ENCODE peak calls at places on chromosomes 6 and 20, in seven cellular contexts. Y is Panc1, M is SK-N-SH, A is vagina, D is skeletal muscle cell, O is IMR-90, Q is heart left ventricle. N is an unnamed sample.

GRCh38 chr6:37230104-37230503 is 27.5 kb upstream of the TBC1D22B start:
- DNase-seq in M (no peak), D (no peak), O (no peak), A (no peak), Q (no peak), Y (no peak), N (no peak)

GRCh38 chr6:136969433-136969832 is 47.3 kb downstream of the SLC35D3 start:
- DNase-seq in O (no peak), A (no peak), D (no peak), Q (peak; percentile 39), Y (no peak), M (peak; percentile 44), N (no peak)

GRCh38 chr6:140051521-140052455 is 677.3 kb upstream of the CITED2 start:
- DNase-seq in Q (no peak), Y (no peak), O (peak; percentile 98), A (no peak), M (peak; percentile 10), D (peak; percentile 91), N (no peak)

GRCh38 chr6:145374566-145374965 is 360.8 kb downstream of the EPM2A start:
- DNase-seq in Q (no peak), D (no peak), Y (no peak), M (no peak), A (no peak), O (no peak), N (no peak)

GRCh38 chr20:5557123-5557522 is 193.1 kb upstream of the SHLD1 start:
- DNase-seq in A (no peak), D (no peak), Q (peak; percentile 31), O (peak; percentile 47), Y (peak; percentile 8), M (peak; percentile 54), N (no peak)

GRCh38 chr20:9573598-9573997 is 59.2 kb downstream of the LAMP5 start:
- DNase-seq in D (no peak), Q (no peak), Y (no peak), M (peak; percentile 26), A (no peak), O (no peak), N (no peak)

GRCh38 chr6:100112855-100113508 is 119.0 kb upstream of the MCHR2 start:
- DNase-seq in O (no peak), A (no peak), M (no peak), Q (no peak), Y (no peak), D (no peak), N (no peak)

GRCh38 chr6:53411451-53411850 is 62.7 kb upstream of the ELOVL5 start:
- DNase-seq in M (no peak), Y (no peak), O (peak; percentile 37), D (no peak), A (no peak), Q (no peak), N (no peak)

GRCh38 chr6:34663887-34664269 is 32.7 kb downstream of the ILRUN start:
- DNase-seq in Q (no peak), Y (no peak), D (no peak), O (peak; percentile 43), A (no peak), M (no peak), N (no peak)

GRCh38 chr6:138520463-138520862 is 21.2 kb upstream of the NHSL1 start:
- DNase-seq in Y (no peak), M (peak; percentile 4), D (no peak), Q (no peak), A (no peak), O (no peak), N (no peak)

GRCh38 chr20:25160457-25160856 is 35.1 kb upstream of the ENTPD6 start:
- DNase-seq in Y (no peak), O (no peak), D (no peak), M (no peak), A (no peak), Q (no peak), N (no peak)

GRCh38 chr6:21753571-21754108 is 160.1 kb downstream of the SOX4 start:
- DNase-seq in Y (no peak), O (peak; percentile 97), A (no peak), D (peak; percentile 48), M (no peak), Q (no peak), N (no peak)

GRCh38 chr20:63518946-63519764 is 1.4 kb upstream of the PPDPF start:
- DNase-seq in O (no peak), D (no peak), A (no peak), M (peak; percentile 28), Y (no peak), Q (peak; percentile 30), N (no peak)

GRCh38 chr20:21513881-21514540 is at the start of gene NKX2-2:
- DNase-seq in Y (no peak), O (no peak), Q (no peak), A (no peak), M (peak; percentile 32), D (no peak), N (no peak)

GRCh38 chr6:9007062-9007461 is 571.7 kb upstream of the SLC35B3 start:
- DNase-seq in M (no peak), D (no peak), O (no peak), A (no peak), Y (no peak), Q (no peak), N (no peak)

GRCh38 chr6:51743999-51744398 is 343.4 kb downstream of the PKHD1 start:
- DNase-seq in Y (no peak), A (no peak), O (no peak), M (no peak), D (no peak), Q (no peak), N (no peak)

GRCh38 chr6:129795261-129795660 is 65.9 kb downstream of the TMEM244 start:
- DNase-seq in M (no peak), Q (no peak), Y (no peak), D (no peak), O (no peak), A (no peak), N (no peak)

GRCh38 chr6:11076540-11076939 is 17.1 kb upstream of the SMIM13 start:
- DNase-seq in M (no peak), D (no peak), O (no peak), Y (no peak), A (no peak), Q (no peak), N (no peak)
- H3K4me3 ChIP-seq in M (no peak overlapping the region), D (no peak overlapping the region), O (no peak overlapping the region), Y (no peak overlapping the region), A (no peak overlapping the region), Q (no peak overlapping the region), N (no peak overlapping the region)

DNA sequence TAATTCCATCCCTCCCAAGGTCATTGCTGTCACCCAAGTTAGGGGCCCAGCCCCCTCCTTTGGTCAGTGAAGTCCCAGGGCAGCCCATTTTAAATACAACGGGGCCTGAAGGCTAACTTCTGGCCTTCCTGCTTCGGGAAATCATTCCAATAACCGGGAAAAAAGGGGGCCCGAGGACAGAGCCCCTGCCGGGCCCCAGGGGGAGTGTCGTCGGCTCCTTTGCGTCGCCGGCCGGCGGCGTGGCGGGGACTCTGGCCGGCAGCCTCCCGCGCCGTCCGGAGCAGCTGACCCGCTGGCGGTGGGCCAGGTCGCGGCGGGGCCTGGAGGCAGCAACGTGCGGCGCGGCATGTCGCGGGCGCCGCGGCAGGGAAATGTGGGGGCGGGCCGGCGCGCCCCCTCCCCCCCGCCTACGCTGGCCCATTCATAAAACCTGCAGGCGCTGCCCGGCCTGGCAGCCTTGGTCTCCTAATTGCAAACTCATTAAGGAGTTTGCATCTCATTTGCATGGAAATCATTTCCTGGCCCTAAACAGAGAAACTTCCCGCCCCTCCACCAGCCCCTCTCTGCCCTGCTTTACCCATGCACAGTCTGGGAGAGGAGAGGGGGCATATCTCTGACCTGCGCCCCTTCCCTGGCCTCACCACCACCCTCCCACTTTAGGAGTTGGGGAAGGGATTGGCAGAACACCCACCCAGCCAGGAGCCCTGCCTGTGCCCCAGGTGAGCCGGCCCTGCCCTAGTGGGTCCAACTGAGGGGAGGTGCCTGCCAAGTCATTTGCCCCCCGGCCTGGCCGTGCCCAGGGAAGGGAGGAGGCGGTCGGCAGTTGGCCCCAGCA is 50.7 kb downstream of the MRPL14 start:
- DNase-seq in Q (peak; percentile 72), D (no peak), A (no peak), O (no peak), M (peak; percentile 91), Y (no peak), N (no peak)
- H3K4me3 ChIP-seq in Q (no peak overlapping the region), D (no peak overlapping the region), A (peak overlapping the region; percentile 13), O (no peak overlapping the region), M (no peak overlapping the region), Y (no peak overlapping the region), N (peak overlapping the region; percentile 25)

DNA sequence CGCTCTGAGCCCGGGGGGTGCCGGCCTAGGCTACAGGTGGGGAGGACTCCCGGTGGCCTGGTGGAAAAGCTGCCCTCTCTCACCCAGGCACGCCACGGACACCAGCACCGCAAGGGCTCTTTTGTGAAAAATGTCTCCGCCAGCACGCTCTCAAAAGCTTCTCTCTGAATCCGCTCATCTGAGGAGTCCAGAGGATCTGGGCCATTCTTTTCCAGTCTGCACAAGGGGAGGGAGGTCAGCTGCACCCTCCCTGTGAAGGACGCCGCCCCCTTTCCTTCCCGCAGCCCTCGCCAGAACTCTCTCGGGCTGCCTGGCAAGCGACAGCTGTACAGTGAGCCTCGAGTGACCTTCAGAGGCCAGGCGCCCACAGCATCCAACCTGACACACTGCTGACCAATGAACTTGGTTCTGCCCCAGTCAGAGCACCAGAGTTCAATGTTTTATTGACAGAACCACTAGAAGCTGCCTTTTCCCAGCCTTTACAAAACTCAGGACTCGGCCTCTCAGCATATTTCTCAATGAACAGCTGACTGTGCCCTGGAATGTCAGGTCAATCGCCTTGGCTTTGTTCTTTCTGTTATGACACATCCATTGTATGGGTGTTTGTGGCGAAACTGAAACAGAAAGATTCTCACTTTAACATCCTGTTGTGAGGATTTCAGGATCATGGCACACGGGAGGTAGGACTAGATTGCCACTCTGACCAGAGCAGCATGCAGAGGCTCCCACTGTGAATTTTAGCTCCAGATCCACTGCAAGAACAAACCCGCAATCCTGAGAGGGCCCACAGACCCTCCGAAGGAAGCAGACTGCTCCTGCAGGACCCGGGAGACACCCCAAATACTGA is 26.7 kb downstream of the SERPINB9 start:
- DNase-seq in Y (no peak), M (peak; percentile 79), D (peak; percentile 92), A (no peak), Q (peak; percentile 76), O (peak; percentile 81), N (peak; percentile 79)
- H3K4me3 ChIP-seq in Y (peak overlapping the region; percentile 49), M (no peak overlapping the region), D (peak overlapping the region; percentile 17), A (peak overlapping the region; percentile 55), Q (peak overlapping the region; percentile 49), O (no peak overlapping the region), N (peak overlapping the region; percentile 86)

DNA sequence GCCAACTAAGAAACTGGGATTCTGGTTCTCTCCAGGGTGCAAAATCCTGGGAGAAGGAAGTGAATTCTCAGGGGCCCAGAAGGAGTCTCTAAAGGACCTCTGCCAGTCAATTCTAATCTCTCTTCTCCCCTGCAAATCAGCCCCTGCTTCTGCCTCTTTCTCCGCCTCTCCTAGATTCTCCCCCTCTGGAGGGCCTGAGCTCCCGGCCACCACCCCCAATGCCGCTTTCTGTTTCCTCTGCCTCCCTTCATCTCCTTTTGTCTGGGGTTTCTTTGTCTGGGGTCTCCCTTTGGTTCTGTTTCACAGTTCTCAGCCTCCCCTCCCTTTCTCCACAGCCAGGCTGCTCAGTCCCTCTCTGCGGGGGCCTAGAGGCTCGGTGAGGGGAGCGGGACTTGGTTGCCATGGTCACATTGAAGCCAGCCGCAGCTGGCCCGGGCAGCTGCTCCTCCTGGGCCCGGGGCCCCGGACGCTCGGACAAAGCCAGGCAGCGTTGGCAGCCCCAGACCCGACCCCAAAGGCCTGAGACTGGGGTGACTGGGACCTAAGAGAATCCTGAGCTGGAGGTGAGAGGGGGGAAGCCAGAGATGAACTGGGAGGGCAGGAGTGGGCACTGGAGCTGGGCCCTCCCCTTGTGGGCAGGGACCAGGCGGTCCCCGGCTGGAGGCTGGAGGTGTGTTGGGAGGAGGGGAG is 3.6 kb upstream of the DDR1 start:
- DNase-seq in M (peak; percentile 48), Y (no peak), Q (no peak), D (no peak), O (no peak), A (no peak), N (no peak)
- H3K4me3 ChIP-seq in M (no peak overlapping the region), Y (no peak overlapping the region), Q (no peak overlapping the region), D (peak overlapping the region; percentile 34), O (no peak overlapping the region), A (no peak overlapping the region), N (no peak overlapping the region)

N was measured in ascending aorta.